ENCODE peak calls at places on chromosome X, in seven cellular contexts. C is kidney tubule cell, Y is NCI-H2029 treated with DMSO at 0.1 percent for 48 hours, O is NB4, M is stromal cell of bone marrow, G is left ventricle myocardium superior, X is dermis blood vessel endothelial cell. I is an unnamed sample.

GRCh38 chrX:103554687-103555417 is 30.5 kb upstream of the TCEAL4 start:
- DNase-seq in C (peak; percentile 69), Y (peak; percentile 18), O (peak; percentile 0), M (no peak), G (peak; percentile 32), X (peak; percentile 76), I (peak; percentile 33)

GRCh38 chrX:120140293-120140981 is 18.0 kb upstream of the RHOXF2 start:
- DNase-seq in C (peak; percentile 2), Y (no peak), O (no peak), M (no peak), G (no peak), X (no peak), I (no peak)

GRCh38 chrX:123081766-123082165 is 102.3 kb upstream of the GRIA3 start:
- DNase-seq in C (no peak), Y (no peak), O (no peak), M (peak; percentile 50), G (no peak), X (no peak), I (no peak)

GRCh38 chrX:136183917-136184316 is 36.6 kb downstream of the FHL1 start:
- DNase-seq in C (no peak), Y (no peak), O (no peak), M (no peak), G (no peak), X (no peak), I (no peak)

GRCh38 chrX:130295519-130296314 is 27.0 kb upstream of the ZNF280C start:
- DNase-seq in C (no peak), Y (no peak), O (no peak), M (no peak), G (no peak), X (no peak), I (no peak)

GRCh38 chrX:136397001-136397400 is 90.7 kb upstream of the BRS3 start:
- DNase-seq in C (peak; percentile 9), Y (no peak), O (peak; percentile 2), M (no peak), G (no peak), X (no peak), I (no peak)

GRCh38 chrX:16096131-16096530 is 27.2 kb upstream of the GRPR start:
- DNase-seq in C (no peak), Y (no peak), O (no peak), M (no peak), G (no peak), X (no peak), I (no peak)

GRCh38 chrX:72107320-72107719 is 24.4 kb downstream of the RTL5 start:
- DNase-seq in C (peak; percentile 73), Y (no peak), O (peak; percentile 88), M (no peak), G (no peak), X (no peak), I (no peak)

GRCh38 chrX:39144323-39144722 is 343.1 kb downstream of the MID1IP1 start:
- DNase-seq in C (no peak), Y (no peak), O (peak; percentile 58), M (no peak), G (no peak), X (no peak), I (no peak)

GRCh38 chrX:49627030-49627777 is 28.4 kb downstream of the GAGE1 start:
- DNase-seq in C (no peak), Y (no peak), O (peak; percentile 9), M (no peak), G (no peak), X (peak; percentile 28), I (no peak)

GRCh38 chrX:63664083-63664482 is 120.9 kb downstream of the ARHGEF9 start:
- DNase-seq in C (no peak), Y (no peak), O (no peak), M (no peak), G (no peak), X (no peak), I (no peak)

GRCh38 chrX:147699061-147699460 is 212.7 kb upstream of the FMR1 start:
- DNase-seq in C (no peak), Y (no peak), O (no peak), M (no peak), G (no peak), X (no peak), I (no peak)

GRCh38 chrX:10579753-10580060 is 40.7 kb downstream of the MID1 start:
- DNase-seq in C (peak; percentile 71), Y (no peak), O (no peak), M (no peak), G (no peak), X (peak; percentile 67), I (no peak)

GRCh38 chrX:119981286-119982070 is 37.9 kb upstream of the NKAP start:
- DNase-seq in C (peak; percentile 30), Y (peak; percentile 7), O (peak; percentile 68), M (no peak), G (peak; percentile 20), X (peak; percentile 31), I (no peak)

GRCh38 chrX:134717698-134718328 is 59.5 kb upstream of the PLAC1 start:
- DNase-seq in C (no peak), Y (no peak), O (peak; percentile 7), M (no peak), G (no peak), X (peak; percentile 59), I (no peak)

GRCh38 chrX:18885317-18886004 is 98.5 kb downstream of the PHKA2 start:
- DNase-seq in C (no peak), Y (no peak), O (no peak), M (peak; percentile 10), G (no peak), X (peak; percentile 13), I (no peak)

GRCh38 chrX:29466441-29466840 is 748.9 kb upstream of the MAGEB2 start:
- DNase-seq in C (no peak), Y (no peak), O (no peak), M (peak; percentile 9), G (no peak), X (no peak), I (no peak)

GRCh38 chrX:369563-370101 is 17.1 kb downstream of the PPP2R3B start:
- DNase-seq in C (no peak), Y (no peak), O (no peak), M (no peak), G (peak; percentile 42), X (no peak), I (no peak)

GRCh38 chrX:48083212-48083611 is 11.8 kb upstream of the ZNF630 start:
- DNase-seq in C (peak; percentile 55), Y (no peak), O (peak; percentile 69), M (no peak), G (no peak), X (peak; percentile 65), I (no peak)

GRCh38 chrX:110397353-110397752 is 38.7 kb downstream of the RTL9 start:
- DNase-seq in C (no peak), Y (no peak), O (no peak), M (no peak), G (no peak), X (no peak), I (no peak)

GRCh38 chrX:147958316-147958715 is 22.8 kb upstream of the FMR1NB start:
- DNase-seq in C (peak; percentile 56), Y (no peak), O (no peak), M (peak; percentile 11), G (no peak), X (no peak), I (no peak)

GRCh38 chrX:53486285-53486684 is 52.1 kb upstream of the HSD17B10 start:
- DNase-seq in C (no peak), Y (no peak), O (no peak), M (no peak), G (no peak), X (no peak), I (no peak)

GRCh38 chrX:40496728-40497127 is 84.0 kb upstream of the ATP6AP2 start:
- DNase-seq in C (no peak), Y (no peak), O (no peak), M (no peak), G (peak; percentile 27), X (peak; percentile 1), I (no peak)

GRCh38 chrX:17944833-17945497 is 83.9 kb upstream of the RAI2 start:
- DNase-seq in C (no peak), Y (no peak), O (peak; percentile 17), M (peak; percentile 2), G (no peak), X (peak; percentile 16), I (no peak)

GRCh38 chrX:119919835-119920585 is 23.5 kb downstream of the NKAP start:
- DNase-seq in C (no peak), Y (no peak), O (no peak), M (no peak), G (no peak), X (no peak), I (no peak)

GRCh38 chrX:108537005-108537404 is 97.4 kb downstream of the COL4A5 start:
- DNase-seq in C (peak; percentile 47), Y (peak; percentile 3), O (peak; percentile 27), M (peak; percentile 4), G (no peak), X (peak; percentile 66), I (no peak)